ENCODE peak calls at places on chromosome 1, in four cellular contexts. M is lower lobe of right lung, J is ovary, P is fibroblast of the aortic adventitia. R is an unnamed sample.

GRCh38 chr1:204578867-204579664 is 62.9 kb downstream of the MDM4 start:
- DNase-seq in M (no peak), J (peak; percentile 33), P (peak; percentile 48), R (no peak)

GRCh38 chr1:228034954-228035837 is 28.4 kb downstream of the WNT3A start:
- DNase-seq in M (no peak), P (no peak), J (no peak), R (peak; percentile 54)

GRCh38 chr1:22557341-22557950 is 5.8 kb upstream of the EPHA8 start:
- DNase-seq in P (no peak), M (no peak), J (no peak), R (no peak)

GRCh38 chr1:41666991-41667631 is 182.6 kb upstream of the EDN2 start:
- DNase-seq in J (no peak), P (no peak), M (no peak), R (no peak)

GRCh38 chr1:231778009-231778719 is 151.6 kb downstream of the DISC1 start:
- DNase-seq in J (no peak), M (peak; percentile 56), P (peak; percentile 52), R (no peak)

GRCh38 chr1:194378517-194378916 is 1192.1 kb upstream of the B3GALT2 start:
- DNase-seq in J (no peak), P (no peak), M (no peak), R (no peak)

GRCh38 chr1:154571244-154571963 is 3.8 kb downstream of the CHRNB2 start:
- DNase-seq in J (no peak), P (no peak), M (no peak), R (no peak)

GRCh38 chr1:236122176-236122575 is 20.2 kb upstream of the GPR137B start:
- DNase-seq in P (no peak), J (no peak), M (no peak), R (no peak)

GRCh38 chr1:117370509-117370908 is 3.3 kb downstream of the MAN1A2 start:
- DNase-seq in J (no peak), M (no peak), P (no peak), R (no peak)

GRCh38 chr1:52558941-52559340 is 6.0 kb upstream of the TUT4 start:
- DNase-seq in P (no peak), M (no peak), J (no peak), R (no peak)

GRCh38 chr1:239563680-239564079 is 177.3 kb downstream of the CHRM3 start:
- DNase-seq in P (no peak), M (no peak), J (no peak), R (no peak)

GRCh38 chr1:60223370-60223652 is 149.7 kb upstream of the C1orf87 start:
- DNase-seq in M (no peak), P (no peak), J (no peak), R (no peak)

GRCh38 chr1:60227581-60228252 is 154.1 kb upstream of the C1orf87 start:
- DNase-seq in M (no peak), P (no peak), J (no peak), R (no peak)

GRCh38 chr1:60222492-60223369 is 149.2 kb upstream of the C1orf87 start:
- DNase-seq in P (no peak), J (no peak), M (no peak), R (no peak)

DNA sequence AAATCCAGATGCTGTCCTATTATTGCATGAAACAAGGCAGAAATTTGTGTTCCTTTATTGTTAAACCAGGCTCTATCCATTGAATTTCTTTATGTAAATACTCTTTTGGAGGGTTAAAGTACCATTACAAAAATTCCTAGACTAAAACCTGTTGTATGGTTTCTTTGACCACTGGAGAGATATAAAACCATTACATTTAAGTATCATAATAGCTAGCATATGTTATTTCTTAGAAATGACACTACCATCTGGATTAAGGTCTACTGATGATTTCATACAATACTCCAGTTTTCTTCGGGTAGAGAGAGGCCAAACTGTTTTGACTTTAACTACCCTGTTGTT is 154.7 kb upstream of the C1orf87 start:
- DNase-seq in M (no peak), P (no peak), J (no peak), R (no peak)
- H3K4me3 ChIP-seq in M (no peak overlapping the region), P (no peak overlapping the region), J (no peak overlapping the region), R (no peak overlapping the region)

DNA sequence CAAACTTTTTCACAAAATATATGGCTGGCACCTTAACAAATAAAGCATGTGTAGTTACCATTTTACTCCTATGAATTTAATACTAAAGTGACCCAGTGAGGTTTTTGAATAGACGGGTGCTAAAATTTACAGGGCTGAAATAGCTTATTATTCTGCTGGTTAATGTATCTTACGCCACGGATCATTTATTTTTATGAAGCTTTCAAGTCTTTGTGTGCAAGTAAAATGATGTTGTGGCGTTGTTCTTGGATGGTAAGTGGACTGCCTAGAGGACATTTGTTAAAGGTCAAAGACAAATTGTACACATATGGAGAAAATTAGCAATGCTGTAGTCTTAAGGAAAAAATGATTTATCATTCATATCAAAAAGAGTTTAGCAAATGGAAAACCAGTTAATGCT is 22.8 kb downstream of the INSL5 start:
- DNase-seq in M (no peak), P (peak; percentile 4), J (no peak), R (no peak)
- H3K4me3 ChIP-seq in M (no peak overlapping the region), P (no peak overlapping the region), J (no peak overlapping the region), R (no peak overlapping the region)

DNA sequence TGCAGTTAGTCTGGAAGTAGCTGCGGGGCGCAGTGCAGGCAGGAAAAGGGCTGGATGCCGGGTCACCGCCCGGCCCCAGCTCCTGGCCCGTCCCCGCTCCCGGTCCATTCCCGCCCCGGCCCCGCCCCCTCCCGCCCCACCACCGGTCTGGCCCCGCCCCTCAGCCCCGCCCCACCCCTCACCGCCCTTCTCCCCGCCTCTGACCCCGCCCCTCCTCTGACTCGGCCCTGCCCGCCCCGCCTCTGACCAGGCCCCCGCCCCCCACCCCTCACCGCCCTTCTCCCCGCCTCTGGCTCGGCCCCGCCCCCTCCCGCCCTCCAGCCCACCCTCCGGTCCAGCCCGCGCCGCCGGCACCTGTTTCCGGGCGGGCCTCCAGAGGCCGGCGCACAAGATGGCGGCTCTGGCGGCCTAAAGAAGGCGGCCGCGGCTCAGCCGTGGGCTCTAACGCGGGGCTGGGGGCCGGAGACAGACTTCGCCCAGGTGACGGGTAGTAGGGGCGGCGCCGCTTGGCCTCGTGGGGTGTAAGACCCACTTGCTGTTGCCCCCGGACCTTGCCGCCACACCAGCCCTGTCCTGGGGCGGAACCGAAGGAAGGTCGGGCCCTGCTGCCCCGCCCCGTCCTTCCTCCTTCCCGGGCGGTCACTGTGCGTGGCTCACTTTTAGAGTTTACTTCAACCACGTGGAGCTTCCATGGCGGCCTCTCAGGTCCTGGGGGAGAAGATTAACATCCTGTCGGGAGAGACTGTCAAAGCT is at the start of gene UBIAD1:
- DNase-seq in J (peak; percentile 88), M (peak; percentile 87), P (peak; percentile 84), R (peak; percentile 85)
- H3K4me3 ChIP-seq in J (peak within 1 kb of the TSS; percentile 85), M (peak within 1 kb of the TSS; percentile 71), P (peak within 1 kb of the TSS; percentile 90), R (peak within 1 kb of the TSS; percentile 93)

DNA sequence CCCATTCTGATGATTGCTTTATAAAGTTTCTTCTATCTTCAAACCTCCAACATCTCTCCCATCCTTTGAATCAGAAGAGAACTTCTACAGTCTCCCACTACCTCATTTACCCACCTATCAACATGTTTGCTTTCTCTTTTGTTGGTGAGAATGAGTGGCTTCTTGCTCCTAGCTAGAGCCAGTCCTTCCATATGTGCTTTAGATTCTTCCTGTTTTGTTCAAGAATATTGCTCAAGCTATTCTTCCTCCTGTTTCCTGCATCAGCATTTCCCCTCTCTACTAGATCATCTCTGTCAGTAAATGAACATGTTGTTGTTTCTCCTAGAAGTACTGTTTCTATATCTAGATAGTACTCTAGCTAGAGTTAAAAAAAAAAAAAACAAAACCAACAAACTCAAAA is 6.3 kb downstream of the ATF6 start:
- DNase-seq in J (no peak), P (no peak), M (no peak), R (no peak)
- H3K4me3 ChIP-seq in J (no peak overlapping the region), P (no peak overlapping the region), M (no peak overlapping the region), R (no peak overlapping the region)

DNA sequence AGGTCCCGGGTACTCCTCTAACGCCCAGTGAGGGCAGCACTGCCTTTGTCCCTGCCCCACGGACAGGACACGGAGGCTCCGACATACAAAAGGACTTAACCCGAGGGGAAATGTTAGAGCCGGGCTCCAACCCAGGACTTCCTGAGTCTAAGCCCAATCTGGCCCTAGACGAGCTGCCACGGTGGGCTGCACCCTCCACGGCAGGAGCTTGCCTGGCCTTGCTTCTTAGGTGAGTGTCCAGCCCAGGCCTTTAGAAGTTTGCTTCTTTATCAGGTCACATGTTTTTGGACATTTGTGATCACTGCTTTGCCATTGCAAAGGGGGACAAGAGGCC is 11.0 kb upstream of the TMEM200B start:
- DNase-seq in P (no peak), M (no peak), J (no peak), R (no peak)
- H3K4me3 ChIP-seq in P (no peak overlapping the region), M (peak overlapping the region; percentile 19), J (no peak overlapping the region), R (no peak overlapping the region)

DNA sequence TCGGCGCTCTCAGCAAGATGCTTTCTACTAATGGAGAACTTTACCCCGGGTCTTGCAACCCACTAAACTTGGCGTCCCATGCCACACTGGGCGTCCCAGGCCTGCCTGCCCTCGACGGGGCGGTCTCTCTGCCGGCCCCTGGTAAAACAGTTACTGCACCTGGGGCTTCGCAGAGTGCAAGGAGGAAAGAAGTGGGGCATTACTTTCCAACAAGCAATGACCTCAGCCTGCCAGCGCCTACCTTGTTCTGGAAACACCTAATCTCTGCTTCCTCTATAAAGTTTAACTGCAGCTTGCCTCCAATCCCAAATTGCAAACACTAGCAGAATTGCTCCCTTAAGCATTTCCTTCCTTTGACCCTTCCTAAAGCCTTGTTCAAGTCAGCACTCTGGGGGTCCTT is 27.7 kb upstream of the NFIA start:
- DNase-seq in J (no peak), P (no peak), M (no peak), R (no peak)
- H3K4me3 ChIP-seq in J (no peak overlapping the region), P (no peak overlapping the region), M (no peak overlapping the region), R (peak overlapping the region; percentile 96)

DNA sequence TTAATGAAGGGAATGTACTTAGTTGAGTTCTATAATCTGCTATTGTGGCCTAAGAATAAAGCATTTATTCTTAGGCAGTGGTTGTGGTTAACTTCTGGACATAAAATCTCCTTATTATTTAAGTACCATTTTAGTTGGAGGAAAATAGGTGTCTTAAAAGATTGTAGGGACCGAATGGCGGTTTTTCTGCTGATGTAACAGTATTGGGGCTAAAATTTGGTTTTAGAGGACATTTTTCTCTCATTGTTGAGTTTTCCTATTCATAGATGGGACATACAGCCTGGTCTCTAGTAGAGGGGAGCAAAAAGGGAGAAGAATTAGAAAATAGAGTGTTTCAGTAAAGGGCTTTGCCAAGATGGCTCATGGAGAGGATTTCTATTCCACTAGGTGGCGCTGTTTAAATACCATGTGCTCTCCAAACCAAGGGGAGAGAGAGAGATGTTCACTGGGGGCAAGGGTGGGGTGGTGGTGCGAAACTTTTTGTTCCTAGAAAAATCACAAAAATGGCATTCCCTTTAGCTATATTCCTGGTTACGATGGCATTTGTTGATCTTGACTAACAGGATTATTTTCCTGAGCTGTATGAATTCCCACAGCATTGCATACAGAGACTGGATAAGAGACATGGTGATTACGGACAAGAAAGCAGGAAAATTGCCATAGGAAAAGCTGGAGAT is 18.3 kb upstream of the FCGR2A start:
- DNase-seq in P (peak; percentile 84), M (no peak), J (peak; percentile 30), R (no peak)
- H3K4me3 ChIP-seq in P (peak overlapping the region; percentile 29), M (peak overlapping the region; percentile 27), J (no peak overlapping the region), R (peak overlapping the region; percentile 39)

DNA sequence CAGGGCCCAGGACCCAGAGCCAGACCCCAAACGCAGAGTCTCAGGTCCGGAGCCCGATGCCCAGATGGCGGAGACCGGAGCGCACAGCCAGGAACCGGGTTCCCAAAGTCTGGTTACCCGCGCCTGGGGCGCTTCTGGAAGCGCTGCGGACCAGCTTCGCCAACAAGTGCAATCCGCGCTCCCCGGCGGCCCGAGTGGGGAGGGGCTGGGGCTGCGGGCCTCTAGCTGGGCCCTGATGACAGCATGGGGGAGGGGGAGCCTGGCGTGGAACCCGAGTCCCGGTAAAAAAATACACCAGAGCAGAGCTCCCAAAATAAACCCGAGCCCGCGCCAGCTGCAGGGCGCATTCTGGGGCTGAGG is 494 bp downstream of the NT5C1A start:
- DNase-seq in P (no peak), M (no peak), J (peak; percentile 64), R (no peak)
- H3K4me3 ChIP-seq in P (peak overlapping the region; percentile 41), M (peak overlapping the region; percentile 58), J (peak overlapping the region; percentile 43), R (peak overlapping the region; percentile 75)